ENCODE peak calls at places on chromosomes 13 and 19, in four cellular contexts. J is K562, M is mesenchymal stem cell, X is HCT116. A is an unnamed sample. For H3K9me3, the result is how much of the 10 kb centered on the place peaks cover.

GRCh38 chr19:5259750-5260149 is 80.9 kb downstream of the PTPRS start:
- DNase-seq in J (no peak), M (no peak), X (no peak), A (no peak)

GRCh38 chr13:106350208-106350607 is 185.3 kb downstream of the EFNB2 start:
- DNase-seq in J (no peak), M (no peak), X (peak), A (no peak)

GRCh38 chr13:110266983-110267382 is 40.0 kb downstream of the COL4A1 start:
- DNase-seq in J (no peak), M (no peak), X (no peak), A (no peak)

GRCh38 chr19:5935473-5936307 is 21.6 kb downstream of the CAPS start:
- DNase-seq in J (no peak), M (no peak), X (no peak), A (no peak)

GRCh38 chr13:24261566-24261965 is 47.8 kb upstream of the C1QTNF9 start:
- DNase-seq in J (no peak), M (no peak), X (no peak), A (no peak)

GRCh38 chr13:22915442-22916082 is 265.2 kb upstream of the SGCG start:
- DNase-seq in J (peak), M (peak), X (peak), A (no peak)

GRCh38 chr13:78827471-78827870 is 168.5 kb upstream of the OBI1 start:
- DNase-seq in J (no peak), M (no peak), X (no peak), A (no peak)

GRCh38 chr13:79392882-79393563 is 13.0 kb downstream of the RBM26 start:
- DNase-seq in J (peak), M (peak), X (no peak), A (no peak)

DNA sequence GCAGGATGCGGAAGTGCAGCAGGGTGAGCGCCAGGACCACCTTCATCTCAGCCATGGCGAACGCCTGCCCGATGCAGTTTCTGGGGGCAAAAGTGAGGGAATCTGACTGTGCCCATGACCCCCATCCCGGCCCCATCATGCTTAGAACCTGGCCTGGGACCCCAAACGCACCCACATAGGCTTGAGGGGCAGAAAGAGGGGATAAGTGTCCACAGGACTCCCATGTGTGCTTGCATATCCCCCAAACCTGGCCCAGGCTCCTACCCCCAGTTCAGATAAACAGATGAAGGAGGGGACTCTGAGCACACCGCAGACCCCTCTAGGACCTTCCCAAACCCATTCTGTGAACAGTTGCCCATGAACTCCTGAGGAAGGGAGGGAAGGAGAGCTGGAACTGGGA is 16.0 kb upstream of the CYP4F2 start:
- DNase-seq in J (no peak), M (no peak), X (no peak), A (no peak)
- H3K9me3 ChIP-seq in J (under half), M (under half), X (under half), A (under half)

GRCh38 chr19:1171755-1172352 is 2.2 kb downstream of the SBNO2 start:
- DNase-seq in J (no peak), M (no peak), X (no peak), A (no peak)

GRCh38 chr19:1172353-1173159 is 1.5 kb downstream of the SBNO2 start:
- DNase-seq in J (no peak), M (peak), X (no peak), A (no peak)

GRCh38 chr19:1168877-1169791 is 4.9 kb downstream of the SBNO2 start:
- DNase-seq in J (no peak), M (peak), X (no peak), A (no peak)

GRCh38 chr19:1169921-1170885 is 3.9 kb downstream of the SBNO2 start:
- DNase-seq in J (peak), M (peak), X (no peak), A (peak)

DNA sequence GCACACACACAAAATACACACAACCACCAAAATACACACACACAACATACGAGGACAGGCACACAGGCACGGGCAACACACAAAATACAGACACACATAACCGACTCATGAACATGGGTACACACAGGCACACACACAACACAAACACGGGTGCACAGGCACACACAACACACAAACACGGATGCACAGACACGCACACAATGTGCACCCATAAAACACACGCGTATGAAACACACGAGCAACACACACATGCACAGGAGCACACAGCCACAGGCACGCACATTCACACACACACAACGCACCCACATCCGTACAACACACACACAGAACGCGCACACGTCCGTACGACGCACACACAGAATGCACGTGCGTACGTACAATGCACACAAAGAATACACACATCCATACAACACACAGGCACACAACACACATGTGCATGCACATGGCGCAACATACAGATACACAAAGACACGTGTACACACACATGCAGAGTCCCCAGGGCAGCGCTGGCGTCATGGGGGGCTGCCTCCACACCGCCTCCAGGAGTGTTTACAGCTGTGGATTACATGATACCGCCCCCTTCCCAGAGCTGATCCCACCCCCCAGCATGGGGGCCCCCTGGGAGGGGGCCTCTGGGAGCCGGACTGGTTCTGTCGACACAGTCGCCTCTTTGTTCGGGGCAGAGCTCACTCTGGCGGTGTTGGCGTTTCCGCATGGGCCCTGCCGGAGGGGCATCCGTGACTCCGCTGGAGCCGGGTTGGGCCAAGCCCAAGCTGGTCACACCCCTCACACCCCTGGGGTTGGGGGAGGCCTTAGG is 2.9 kb downstream of the SBNO2 start:
- DNase-seq in J (no peak), M (no peak), X (no peak), A (no peak)
- H3K27ac ChIP-seq in J (no peak), M (no peak), X (no peak), A (peak)

GRCh38 chr19:51976852-51977251 is 9.8 kb downstream of the ZNF350 start:
- DNase-seq in J (no peak), M (no peak), X (no peak), A (no peak)
- H3K9me3 ChIP-seq in J (under half), M (half or more), X (under half), A (under half)

DNA sequence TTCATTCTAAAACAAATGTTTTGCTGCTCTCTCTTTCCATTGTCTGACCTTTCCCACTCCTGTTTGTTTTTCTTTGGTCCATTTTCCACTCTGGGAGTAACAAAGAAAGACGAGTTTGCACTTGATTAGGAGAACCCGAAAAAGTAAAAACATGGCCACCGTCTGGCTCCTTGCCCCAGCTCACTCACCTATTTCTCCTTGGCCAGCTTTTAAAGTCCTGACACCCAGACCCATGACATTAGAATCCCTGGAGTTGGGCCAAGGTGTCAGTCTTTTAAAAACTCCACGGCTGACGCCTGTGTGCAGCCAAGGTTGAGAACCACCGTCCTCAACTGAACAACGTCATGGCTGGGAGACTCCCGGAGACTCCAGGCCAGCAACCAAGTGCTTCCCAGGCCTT is 63.6 kb upstream of the FLT1 start:
- DNase-seq in J (no peak), M (no peak), X (no peak), A (no peak)
- H3K27ac ChIP-seq in J (no peak), M (peak), X (no peak), A (peak)

GRCh38 chr13:46885018-46885417 is 11.8 kb downstream of the HTR2A start:
- DNase-seq in J (no peak), M (no peak), X (no peak), A (no peak)
- H3K9me3 ChIP-seq in J (under half), M (under half), X (under half), A (under half)

DNA sequence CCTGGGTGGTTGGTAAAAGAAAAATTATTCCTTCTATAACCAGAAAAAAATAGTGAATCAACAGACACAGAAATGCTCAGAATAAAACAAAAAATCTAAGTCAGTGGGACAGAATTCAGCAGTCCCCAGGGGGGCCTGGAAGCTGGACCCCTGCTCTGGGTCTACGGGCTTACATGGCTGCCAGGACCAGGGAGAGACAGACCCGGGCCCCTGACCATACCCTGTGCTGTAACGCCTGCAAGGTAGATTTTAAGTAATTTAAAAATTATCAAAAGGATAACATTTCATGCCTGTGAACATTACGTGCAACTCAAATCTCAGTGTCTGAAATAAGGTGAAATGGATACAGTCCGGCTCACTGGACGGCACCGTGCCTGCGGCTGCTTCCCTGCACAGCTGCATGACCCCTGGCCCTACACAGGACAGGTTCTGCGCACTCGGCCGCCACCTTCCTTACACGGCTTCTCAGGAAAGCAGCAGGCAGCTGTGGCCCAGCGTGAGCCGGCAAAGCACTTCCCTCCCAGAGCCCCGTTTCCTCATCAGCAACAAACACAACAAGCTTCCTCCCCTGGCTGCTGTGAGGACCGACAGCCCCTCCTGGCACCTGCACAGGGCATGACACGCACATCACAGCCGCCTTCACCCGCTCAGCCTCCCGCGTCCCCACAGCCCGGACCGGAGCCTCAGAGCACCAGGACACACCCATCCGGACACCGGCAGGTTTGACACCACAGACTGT is 22.2 kb downstream of the RASA3 start:
- DNase-seq in J (no peak), M (peak), X (no peak), A (no peak)
- H3K27ac ChIP-seq in J (no peak), M (peak), X (no peak), A (peak)

GRCh38 chr19:37401078-37401477 is 30.2 kb downstream of the ZNF527 start:
- DNase-seq in J (no peak), M (no peak), X (no peak), A (no peak)

DNA sequence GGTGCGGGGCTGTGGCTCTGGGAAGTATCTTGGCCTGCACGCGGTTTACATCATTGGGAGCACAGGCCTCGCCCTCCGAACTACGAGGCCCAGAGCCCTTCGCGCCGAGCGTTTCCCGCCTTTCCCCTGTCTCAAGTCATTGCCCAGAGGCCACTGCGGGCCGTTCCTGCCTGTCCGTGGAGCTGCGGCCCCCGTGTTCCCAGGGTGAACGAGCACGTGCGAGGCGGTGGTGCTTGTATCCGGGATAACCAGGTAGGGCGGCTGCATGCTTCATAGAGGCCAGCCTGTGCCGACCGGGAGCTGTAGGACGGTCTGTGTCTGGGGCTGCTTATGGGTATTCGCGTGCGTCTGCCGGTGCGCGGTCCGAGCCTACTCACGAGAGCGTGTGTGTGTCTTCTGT is 32.5 kb downstream of the ZNF527 start:
- DNase-seq in J (no peak), M (no peak), X (no peak), A (no peak)
- H3K9me3 ChIP-seq in J (under half), M (half or more), X (under half), A (under half)

GRCh38 chr19:10655457-10656312 is 1.5 kb downstream of the ILF3 start:
- DNase-seq in J (peak), M (peak), X (no peak), A (no peak)

GRCh38 chr19:10661946-10662345 is 7.8 kb downstream of the ILF3 start:
- DNase-seq in J (no peak), M (no peak), X (no peak), A (no peak)

GRCh38 chr19:10654610-10655456 is 687 bp downstream of the ILF3 start:
- DNase-seq in J (peak), M (peak), X (no peak), A (no peak)

GRCh38 chr19:10662384-10663251 is 8.5 kb downstream of the ILF3 start:
- DNase-seq in J (no peak), M (no peak), X (no peak), A (no peak)

DNA sequence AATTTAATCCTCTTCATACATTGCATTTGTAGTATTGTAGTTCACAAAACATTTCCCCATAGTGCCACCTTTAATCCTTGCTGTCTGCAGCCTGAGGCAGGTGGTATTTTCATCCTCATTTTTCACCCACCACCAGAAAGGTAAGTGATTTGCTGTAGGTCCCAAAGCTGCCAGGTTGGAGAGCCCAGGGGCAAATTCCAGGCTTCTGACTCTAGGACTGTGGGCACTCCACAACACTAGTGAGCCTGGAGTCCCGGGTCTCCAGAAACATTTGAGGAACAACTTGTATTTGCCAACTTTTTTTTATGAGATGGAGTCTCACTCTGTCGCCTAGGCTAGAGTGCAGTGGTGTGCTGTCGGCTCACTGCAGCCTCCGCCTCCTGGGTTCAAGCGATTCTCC is 6.2 kb downstream of the ILF3 start:
- DNase-seq in J (no peak), M (no peak), X (no peak), A (no peak)
- H3K27ac ChIP-seq in J (no peak), M (no peak), X (no peak), A (no peak)

A was measured in AG04450.